ENCODE peak calls at places on chromosomes 2 and 18, in six cellular contexts. Q, Z, M, F, A and O are unnamed samples.

GRCh38 chr2:119290859-119291587 is 67.4 kb downstream of the STEAP3 start:
- DNase-seq in Q (peak; percentile 36), Z (peak; percentile 23), M (peak; percentile 52), F (peak; percentile 39), A (peak; percentile 91), O (peak; percentile 27)

GRCh38 chr2:241767464-241768250 is 9.0 kb upstream of the GAL3ST2 start:
- DNase-seq in Q (no peak), Z (no peak), M (no peak), F (no peak), A (no peak), O (no peak)

GRCh38 chr2:239267411-239267941 is 133.3 kb downstream of the HDAC4 start:
- DNase-seq in Q (peak; percentile 91), Z (no peak), M (no peak), F (peak; percentile 92), A (no peak), O (peak; percentile 91)

GRCh38 chr2:239181601-239182471 is 219.0 kb downstream of the HDAC4 start:
- DNase-seq in Q (no peak), Z (no peak), M (no peak), F (no peak), A (no peak), O (no peak)

GRCh38 chr2:76197428-76197827 is 486.7 kb upstream of the GCFC2 start:
- DNase-seq in Q (no peak), Z (no peak), M (no peak), F (no peak), A (no peak), O (no peak)

GRCh38 chr2:229920011-229920781 is 1.6 kb downstream of the TRIP12 start:
- DNase-seq in Q (peak; percentile 21), Z (no peak), M (no peak), F (peak; percentile 32), A (no peak), O (no peak)

GRCh38 chr2:171811229-171811628 is 82.8 kb downstream of the SLC25A12 start:
- DNase-seq in Q (peak; percentile 19), Z (no peak), M (no peak), F (no peak), A (no peak), O (peak; percentile 16)

GRCh38 chr2:12636837-12637581 is 79.7 kb upstream of the TRIB2 start:
- DNase-seq in Q (peak; percentile 27), Z (no peak), M (no peak), F (no peak), A (no peak), O (peak; percentile 35)

GRCh38 chr18:59180150-59180845 is 39.7 kb upstream of the GRP start:
- DNase-seq in Q (peak; percentile 61), Z (no peak), M (no peak), F (no peak), A (no peak), O (no peak)

GRCh38 chr18:56575819-56576663 is 62.4 kb downstream of the TXNL1 start:
- DNase-seq in Q (peak; percentile 47), Z (no peak), M (peak; percentile 38), F (no peak), A (peak; percentile 22), O (peak; percentile 77)

GRCh38 chr2:230256735-230257332 is 31.3 kb downstream of the SP140 start:
- DNase-seq in Q (no peak), Z (no peak), M (no peak), F (no peak), A (no peak), O (no peak)

GRCh38 chr2:95075440-95075885 is 46.1 kb downstream of the MRPS5 start:
- DNase-seq in Q (no peak), Z (no peak), M (no peak), F (no peak), A (no peak), O (no peak)

GRCh38 chr2:219461669-219462068 is 27.0 kb downstream of the SPEG start:
- DNase-seq in Q (no peak), Z (no peak), M (no peak), F (no peak), A (no peak), O (no peak)

GRCh38 chr2:239307921-239308620 is 92.7 kb downstream of the HDAC4 start:
- DNase-seq in Q (no peak), Z (no peak), M (no peak), F (no peak), A (no peak), O (no peak)

GRCh38 chr2:156532989-156533388 is 96.8 kb downstream of the GPD2 start:
- DNase-seq in Q (no peak), Z (no peak), M (no peak), F (no peak), A (no peak), O (no peak)

GRCh38 chr2:180240774-180241173 is 233.7 kb upstream of the CWC22 start:
- DNase-seq in Q (peak; percentile 12), Z (no peak), M (no peak), F (no peak), A (no peak), O (peak; percentile 52)

GRCh38 chr18:27772081-27772480 is 404.8 kb downstream of the CDH2 start:
- DNase-seq in Q (no peak), Z (no peak), M (no peak), F (no peak), A (no peak), O (no peak)